ENCODE peak calls at places on chromosomes 2 and 18, in four cellular contexts. Z is naive thymus-derived CD8-positive, alpha-beta T cell; Y is stimulated activated CD8-positive, alpha-beta memory T cell treated with anti-CD3 and anti-CD28 coated beads, Interleukin-2, amount 100 ng/mL, for 48 hours; X is COLO829. P is an unnamed sample.

GRCh38 chr2:85684380-85684779 is 9.8 kb upstream of the GNLY start:
- DNase-seq in Z (no peak), Y (no peak), X (no peak), P (no peak)

GRCh38 chr18:6401687-6402086 is 13.0 kb downstream of the L3MBTL4 start:
- DNase-seq in Z (no peak), Y (no peak), X (no peak), P (no peak)

GRCh38 chr18:2112435-2113045 is 458.8 kb downstream of the METTL4 start:
- DNase-seq in Z (no peak), Y (no peak), X (no peak), P (no peak)

GRCh38 chr2:3282056-3282998 is 95.3 kb downstream of the EIPR1 start:
- DNase-seq in Z (no peak), Y (no peak), X (no peak), P (no peak)

GRCh38 chr2:197134206-197134605 is 176.4 kb downstream of the ANKRD44 start:
- DNase-seq in Z (no peak), Y (no peak), X (no peak), P (no peak)

GRCh38 chr18:49993299-49993698 is 180.0 kb upstream of the ACAA2 start:
- DNase-seq in Z (no peak), Y (no peak), X (no peak), P (no peak)

GRCh38 chr2:41707790-41708451 is 339.9 kb upstream of the PKDCC start:
- DNase-seq in Z (no peak), Y (no peak), X (no peak), P (no peak)

GRCh38 chr2:205732314-205732713 is 50.0 kb downstream of the NRP2 start:
- DNase-seq in Z (no peak), Y (no peak), X (no peak), P (no peak)

GRCh38 chr2:20411361-20411894 is 35.4 kb upstream of the RHOB start:
- DNase-seq in Z (peak), Y (peak), X (peak), P (peak)

GRCh38 chr2:178512491-178512890 is 32.2 kb downstream of the PLEKHA3 start:
- DNase-seq in Z (no peak), Y (no peak), X (no peak), P (peak)

GRCh38 chr2:54701029-54701428 is 22.4 kb upstream of the EML6 start:
- DNase-seq in Z (no peak), Y (no peak), X (no peak), P (no peak)

GRCh38 chr18:49851624-49852023 is 38.3 kb upstream of the ACAA2 start:
- DNase-seq in Z (no peak), Y (no peak), X (no peak), P (no peak)

GRCh38 chr18:47175283-47175894 is 775 bp downstream of the IER3IP1 start:
- DNase-seq in Z (no peak), Y (no peak), X (no peak), P (peak)

GRCh38 chr2:68913359-68913758 is 39.3 kb downstream of the GKN2 start:
- DNase-seq in Z (no peak), Y (no peak), X (no peak), P (no peak)

GRCh38 chr2:219335373-219335786 is 2.8 kb upstream of the RESP18 start:
- DNase-seq in Z (no peak), Y (no peak), X (no peak), P (no peak)

GRCh38 chr2:221388891-221389290 is 183.2 kb downstream of the EPHA4 start:
- DNase-seq in Z (no peak), Y (no peak), X (no peak), P (no peak)

GRCh38 chr18:32470136-32470712 is 458 bp downstream of the GAREM1 start:
- DNase-seq in Z (no peak), Y (no peak), X (no peak), P (no peak)

GRCh38 chr18:34159691-34160185 is 65.0 kb downstream of the NOL4 start:
- DNase-seq in Z (no peak), Y (no peak), X (no peak), P (no peak)

GRCh38 chr18:9736942-9737813 is 29.1 kb downstream of the RAB31 start:
- DNase-seq in Z (no peak), Y (no peak), X (no peak), P (peak)

GRCh38 chr2:122421777-122422176 is 666.3 kb downstream of the TSN start:
- DNase-seq in Z (no peak), Y (no peak), X (no peak), P (no peak)